ENCODE peak calls at places on chromosomes 11 and 22, in six cellular contexts. Q is GM12891, Y is GM12878, P is H1, I is HepG2, H is K562. J is an unnamed sample.

GRCh38 chr11:103370076-103370475 is 260.9 kb downstream of the DYNC2H1 start:
- DNase-seq in Q (no peak), Y (no peak), P (no peak), I (no peak), H (no peak), J (no peak)

GRCh38 chr11:130817608-130817944 is 98.7 kb downstream of the SNX19 start:
- DNase-seq in Q (no peak), Y (no peak), P (no peak), I (no peak), H (no peak), J (no peak)

GRCh38 chr22:31616315-31616980 is 45.6 kb downstream of the PISD start:
- DNase-seq in Q (peak; percentile 54), Y (no peak), P (no peak), I (peak; percentile 31), H (no peak), J (peak; percentile 66)

GRCh38 chr11:86488553-86488952 is 113.9 kb downstream of the CCDC81 start:
- DNase-seq in Q (no peak), Y (no peak), P (no peak), I (no peak), H (no peak), J (no peak)

GRCh38 chr11:112033902-112034301 is 8.7 kb downstream of the DLAT start:
- DNase-seq in Q (no peak), Y (no peak), P (no peak), I (no peak), H (no peak), J (no peak)

GRCh38 chr11:2582436-2582931 is 117.3 kb downstream of the KCNQ1OT1 start:
- DNase-seq in Q (no peak), Y (no peak), P (peak; percentile 37), I (no peak), H (no peak), J (no peak)

GRCh38 chr11:128512478-128513127 is 74.8 kb downstream of the ETS1 start:
- DNase-seq in Q (no peak), Y (no peak), P (no peak), I (no peak), H (no peak), J (no peak)

GRCh38 chr22:45552580-45553332 is 50.1 kb downstream of the FBLN1 start:
- DNase-seq in Q (no peak), Y (no peak), P (no peak), I (no peak), H (no peak), J (no peak)

GRCh38 chr11:19646921-19647320 is 65.7 kb upstream of the NAV2 start:
- DNase-seq in Q (no peak), Y (no peak), P (no peak), I (no peak), H (no peak), J (no peak)

GRCh38 chr11:134131628-134132244 is 62.9 kb downstream of the JAM3 start:
- DNase-seq in Q (no peak), Y (no peak), P (no peak), I (no peak), H (no peak), J (no peak)

GRCh38 chr11:100445231-100445735 is 241.8 kb upstream of the ARHGAP42 start:
- DNase-seq in Q (no peak), Y (no peak), P (no peak), I (no peak), H (no peak), J (no peak)

GRCh38 chr11:119885861-119886567 is 157.0 kb upstream of the NECTIN1 start:
- DNase-seq in Q (no peak), Y (no peak), P (no peak), I (no peak), H (no peak), J (no peak)

GRCh38 chr11:117912497-117912896 is 16.7 kb downstream of the TMPRSS13 start:
- DNase-seq in Q (no peak), Y (no peak), P (no peak), I (no peak), H (no peak), J (no peak)

GRCh38 chr11:118565062-118565461 is 669 bp downstream of the IFT46 start:
- DNase-seq in Q (no peak), Y (no peak), P (no peak), I (no peak), H (no peak), J (no peak)

GRCh38 chr11:73206751-73207280 is 11.3 kb upstream of the P2RY2 start:
- DNase-seq in Q (no peak), Y (no peak), P (no peak), I (no peak), H (no peak), J (no peak)

GRCh38 chr11:29243616-29244015 is 773.2 kb downstream of the KCNA4 start:
- DNase-seq in Q (no peak), Y (no peak), P (no peak), I (no peak), H (no peak), J (no peak)

GRCh38 chr11:2308713-2309112 is 6.9 kb downstream of the TSPAN32 start:
- DNase-seq in Q (no peak), Y (no peak), P (no peak), I (no peak), H (no peak), J (no peak)

GRCh38 chr22:21042978-21043855 is 2.5 kb upstream of the LRRC74B start:
- DNase-seq in Q (no peak), Y (no peak), P (no peak), I (no peak), H (peak; percentile 62), J (no peak)

GRCh38 chr11:2276280-2276998 is 6.1 kb upstream of the ASCL2 start:
- DNase-seq in Q (no peak), Y (no peak), P (no peak), I (no peak), H (no peak), J (no peak)

GRCh38 chr11:74948546-74948897 is 369 bp downstream of the XRRA1 start:
- DNase-seq in Q (no peak), Y (no peak), P (no peak), I (peak; percentile 22), H (no peak), J (no peak)

GRCh38 chr11:68297494-68297811 is 14.9 kb upstream of the LRP5 start:
- DNase-seq in Q (no peak), Y (no peak), P (no peak), I (no peak), H (no peak), J (no peak)

GRCh38 chr11:114308689-114309089 is 12.5 kb downstream of the NNMT start:
- DNase-seq in Q (no peak), Y (no peak), P (no peak), I (no peak), H (no peak), J (no peak)

GRCh38 chr11:8934735-8935478 is 2.2 kb upstream of the C11orf16 start:
- DNase-seq in Q (no peak), Y (no peak), P (no peak), I (peak; percentile 18), H (peak; percentile 27), J (no peak)

GRCh38 chr11:33258631-33259184 is 1.5 kb downstream of the HIPK3 start:
- DNase-seq in Q (no peak), Y (no peak), P (no peak), I (peak; percentile 53), H (no peak), J (no peak)

GRCh38 chr11:76153609-76153949 is 52.7 kb downstream of the WNT11 start:
- DNase-seq in Q (no peak), Y (no peak), P (no peak), I (peak; percentile 49), H (no peak), J (no peak)

GRCh38 chr11:46901156-46901555 is 17.2 kb downstream of the LRP4 start:
- DNase-seq in Q (no peak), Y (no peak), P (no peak), I (no peak), H (no peak), J (no peak)

DNA sequence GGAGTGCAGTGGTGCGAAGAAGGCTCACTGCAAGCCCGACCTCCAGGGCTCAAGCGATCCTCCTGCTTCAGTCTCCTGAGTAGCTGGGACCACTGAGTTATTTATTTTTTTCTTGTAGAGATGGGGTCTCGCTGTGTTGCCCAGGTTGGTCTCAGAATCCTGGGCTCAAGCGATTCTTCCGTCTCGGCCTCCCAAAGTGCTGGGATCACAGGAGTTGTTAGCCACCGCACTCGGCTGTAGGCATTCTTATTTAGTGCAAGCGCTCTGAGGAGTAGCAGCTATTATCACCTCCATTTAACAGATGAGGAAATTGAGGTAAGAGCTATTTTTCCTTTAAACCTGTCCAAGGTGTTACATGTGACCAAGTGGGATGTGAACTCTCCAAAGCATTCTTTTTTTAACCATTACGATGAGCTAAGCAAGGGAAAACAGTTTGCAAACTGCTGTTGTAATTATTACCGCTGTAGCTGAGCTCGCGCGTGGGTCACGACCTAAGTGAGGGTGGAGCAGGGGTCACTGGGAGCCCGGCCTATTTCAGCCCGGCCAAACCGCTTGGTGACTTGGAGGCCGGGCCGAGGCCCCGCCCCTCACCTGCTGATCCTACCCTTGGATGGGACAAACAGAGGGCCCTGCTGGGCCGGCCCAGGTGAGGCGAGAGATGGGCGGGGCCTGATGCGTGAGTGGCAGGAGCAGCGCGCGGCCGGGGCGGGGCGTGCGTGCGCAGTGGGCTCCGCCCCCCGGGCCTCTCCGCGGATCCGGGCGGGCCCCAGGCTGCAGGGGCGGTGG is 449 bp upstream of the KREMEN1 start:
- DNase-seq in Q (peak; percentile 91), Y (no peak), P (peak; percentile 99), I (peak; percentile 89), H (peak; percentile 88), J (peak; percentile 86)
- TF ChIP-seq POLR2A in Q (no peak), Y (no peak), P (no peak), I (no peak), H (no peak), J (no peak)

DNA sequence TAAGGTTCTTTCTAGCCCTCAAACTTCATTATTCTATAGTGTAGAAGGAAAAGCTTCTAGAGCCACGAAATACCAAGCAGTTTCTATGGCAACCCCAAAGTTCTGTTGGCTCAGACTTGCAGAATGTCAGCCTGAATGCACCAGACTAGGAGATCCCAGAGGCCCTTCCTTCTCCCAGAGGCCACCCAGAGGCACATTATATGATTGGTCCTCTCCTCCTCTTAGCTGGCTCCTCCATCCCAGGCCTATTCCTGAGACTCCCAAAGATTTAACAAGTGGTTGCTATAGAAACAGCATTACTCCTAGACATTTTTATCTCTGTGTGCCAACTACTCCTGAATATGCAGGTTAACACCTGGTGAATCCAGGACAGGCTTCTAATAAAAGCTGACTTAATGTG is 69.2 kb upstream of the CCDC90B start:
- DNase-seq in Q (no peak), Y (no peak), P (no peak), I (no peak), H (no peak), J (no peak)
- TF ChIP-seq TAF1 in Q (no peak), Y (no peak), P (no peak), I (no peak), H (no peak), J (no peak)

GRCh38 chr22:44543362-44543761 is 45.3 kb upstream of the RTL6 start:
- DNase-seq in Q (no peak), Y (no peak), P (no peak), I (no peak), H (no peak), J (no peak)
- TF ChIP-seq POLR2A in Q (no peak), Y (no peak), P (no peak), I (no peak), H (no peak), J (no peak)

GRCh38 chr11:16685914-16686313 is 52.5 kb upstream of the C11orf58 start:
- DNase-seq in Q (no peak), Y (no peak), P (no peak), I (no peak), H (no peak), J (no peak)
- TF ChIP-seq TAF1 in Q (no peak), Y (no peak), P (no peak), I (no peak), H (no peak), J (no peak)

J was measured in GM12892.